ENCODE peak calls at places on chromosomes 3 and 15, in seven cellular contexts. One of them, this sample, is unnamed.

GRCh38 chr3:194195611-194196010 is 59.7 kb downstream of the HES1 start:
- DNase-seq in cardiac fibroblast: no peak
- DNase-seq in upper lobe of right lung: no peak
- DNase-seq in esophagus squamous epithelium: no peak
- DNase-seq in AG04449: no peak
- DNase-seq in A549: no peak
- DNase-seq in right atrium auricular region: no peak
- DNase-seq in this sample: no peak

GRCh38 chr15:68821190-68821897 is 649 bp upstream of the ANP32A start:
- DNase-seq in esophagus squamous epithelium: no peak
- DNase-seq in right atrium auricular region: no peak
- DNase-seq in A549: peak
- DNase-seq in AG04449: no peak
- DNase-seq in upper lobe of right lung: no peak
- DNase-seq in cardiac fibroblast: no peak
- DNase-seq in this sample: no peak

GRCh38 chr15:79394231-79394630 is 37.9 kb upstream of the MINAR1 start:
- DNase-seq in A549: no peak
- DNase-seq in cardiac fibroblast: peak
- DNase-seq in right atrium auricular region: no peak
- DNase-seq in esophagus squamous epithelium: no peak
- DNase-seq in upper lobe of right lung: no peak
- DNase-seq in AG04449: no peak
- DNase-seq in this sample: peak

GRCh38 chr3:18225709-18226108 is 199.4 kb downstream of the SATB1 start:
- DNase-seq in esophagus squamous epithelium: no peak
- DNase-seq in A549: no peak
- DNase-seq in cardiac fibroblast: no peak
- DNase-seq in right atrium auricular region: no peak
- DNase-seq in upper lobe of right lung: no peak
- DNase-seq in AG04449: no peak
- DNase-seq in this sample: no peak

GRCh38 chr3:28228623-28229022 is 12.8 kb upstream of the CMC1 start:
- DNase-seq in right atrium auricular region: no peak
- DNase-seq in AG04449: no peak
- DNase-seq in A549: no peak
- DNase-seq in cardiac fibroblast: no peak
- DNase-seq in upper lobe of right lung: no peak
- DNase-seq in esophagus squamous epithelium: no peak
- DNase-seq in this sample: no peak

GRCh38 chr3:185363662-185364203 is 797 bp downstream of the MAP3K13 start:
- DNase-seq in esophagus squamous epithelium: no peak
- DNase-seq in A549: no peak
- DNase-seq in right atrium auricular region: no peak
- DNase-seq in cardiac fibroblast: no peak
- DNase-seq in AG04449: no peak
- DNase-seq in upper lobe of right lung: no peak
- DNase-seq in this sample: no peak

GRCh38 chr15:90774731-90775521 is 57.8 kb downstream of the BLM start:
- DNase-seq in A549: peak
- DNase-seq in right atrium auricular region: no peak
- DNase-seq in cardiac fibroblast: peak
- DNase-seq in AG04449: peak
- DNase-seq in upper lobe of right lung: no peak
- DNase-seq in esophagus squamous epithelium: no peak
- DNase-seq in this sample: peak

GRCh38 chr15:32851619-32852416 is 134.0 kb downstream of the GREM1 start:
- DNase-seq in AG04449: peak
- DNase-seq in cardiac fibroblast: peak
- DNase-seq in A549: no peak
- DNase-seq in upper lobe of right lung: no peak
- DNase-seq in right atrium auricular region: no peak
- DNase-seq in esophagus squamous epithelium: no peak
- DNase-seq in this sample: peak

GRCh38 chr3:176855213-176855612 is 342.1 kb downstream of the TBL1XR1 start:
- DNase-seq in cardiac fibroblast: no peak
- DNase-seq in A549: no peak
- DNase-seq in right atrium auricular region: no peak
- DNase-seq in upper lobe of right lung: no peak
- DNase-seq in AG04449: no peak
- DNase-seq in esophagus squamous epithelium: no peak
- DNase-seq in this sample: no peak

GRCh38 chr3:195195321-195196209 is 75.4 kb downstream of the XXYLT1 start:
- DNase-seq in esophagus squamous epithelium: no peak
- DNase-seq in cardiac fibroblast: no peak
- DNase-seq in A549: no peak
- DNase-seq in upper lobe of right lung: no peak
- DNase-seq in right atrium auricular region: peak
- DNase-seq in AG04449: no peak
- DNase-seq in this sample: peak

GRCh38 chr15:35142578-35142977 is 57.5 kb upstream of the NANOGP8 start:
- DNase-seq in upper lobe of right lung: no peak
- DNase-seq in AG04449: no peak
- DNase-seq in cardiac fibroblast: peak
- DNase-seq in A549: no peak
- DNase-seq in esophagus squamous epithelium: no peak
- DNase-seq in right atrium auricular region: no peak
- DNase-seq in this sample: peak

GRCh38 chr3:78101363-78101762 is 1061.5 kb downstream of the ROBO2 start:
- DNase-seq in esophagus squamous epithelium: no peak
- DNase-seq in right atrium auricular region: no peak
- DNase-seq in AG04449: peak
- DNase-seq in cardiac fibroblast: peak
- DNase-seq in upper lobe of right lung: no peak
- DNase-seq in A549: no peak
- DNase-seq in this sample: peak

GRCh38 chr3:117547956-117548550 is 838.5 kb downstream of the TUSC7 start:
- DNase-seq in upper lobe of right lung: no peak
- DNase-seq in AG04449: peak
- DNase-seq in right atrium auricular region: no peak
- DNase-seq in cardiac fibroblast: peak
- DNase-seq in esophagus squamous epithelium: no peak
- DNase-seq in A549: peak
- DNase-seq in this sample: peak

GRCh38 chr3:194285024-194285858 is 65.9 kb downstream of the CPN2 start:
- DNase-seq in cardiac fibroblast: peak
- DNase-seq in A549: no peak
- DNase-seq in upper lobe of right lung: peak
- DNase-seq in esophagus squamous epithelium: no peak
- DNase-seq in AG04449: no peak
- DNase-seq in right atrium auricular region: no peak
- DNase-seq in this sample: peak

GRCh38 chr3:129195731-129196256 is 12.1 kb upstream of the CNBP start:
- DNase-seq in upper lobe of right lung: no peak
- DNase-seq in AG04449: peak
- DNase-seq in esophagus squamous epithelium: no peak
- DNase-seq in A549: no peak
- DNase-seq in right atrium auricular region: peak
- DNase-seq in cardiac fibroblast: peak
- DNase-seq in this sample: peak

GRCh38 chr3:64000446-64001055 is 22.7 kb downstream of the PSMD6 start:
- DNase-seq in esophagus squamous epithelium: no peak
- DNase-seq in cardiac fibroblast: no peak
- DNase-seq in A549: no peak
- DNase-seq in right atrium auricular region: no peak
- DNase-seq in upper lobe of right lung: no peak
- DNase-seq in AG04449: no peak
- DNase-seq in this sample: no peak

GRCh38 chr3:101574388-101575156 is 592 bp downstream of the PCNP start:
- DNase-seq in A549: peak
- DNase-seq in upper lobe of right lung: peak
- DNase-seq in AG04449: no peak
- DNase-seq in right atrium auricular region: peak
- DNase-seq in esophagus squamous epithelium: no peak
- DNase-seq in cardiac fibroblast: peak
- DNase-seq in this sample: peak

GRCh38 chr15:40098489-40099261 is 10.0 kb downstream of the BMF start:
- DNase-seq in A549: peak
- DNase-seq in AG04449: peak
- DNase-seq in right atrium auricular region: peak
- DNase-seq in cardiac fibroblast: peak
- DNase-seq in upper lobe of right lung: peak
- DNase-seq in esophagus squamous epithelium: no peak
- DNase-seq in this sample: peak

GRCh38 chr3:102006812-102007485 is 157.6 kb downstream of the NFKBIZ start:
- DNase-seq in right atrium auricular region: peak
- DNase-seq in AG04449: peak
- DNase-seq in upper lobe of right lung: no peak
- DNase-seq in A549: peak
- DNase-seq in cardiac fibroblast: peak
- DNase-seq in esophagus squamous epithelium: no peak
- DNase-seq in this sample: peak

GRCh38 chr3:156217674-156218352 is 97.4 kb downstream of the KCNAB1 start:
- DNase-seq in AG04449: peak
- DNase-seq in right atrium auricular region: no peak
- DNase-seq in esophagus squamous epithelium: no peak
- DNase-seq in upper lobe of right lung: no peak
- DNase-seq in A549: no peak
- DNase-seq in cardiac fibroblast: peak
- DNase-seq in this sample: peak

GRCh38 chr15:41950505-41950904 is 21.9 kb downstream of the EHD4 start:
- DNase-seq in AG04449: no peak
- DNase-seq in right atrium auricular region: peak
- DNase-seq in esophagus squamous epithelium: no peak
- DNase-seq in cardiac fibroblast: no peak
- DNase-seq in A549: no peak
- DNase-seq in upper lobe of right lung: no peak
- DNase-seq in this sample: no peak

GRCh38 chr3:111872948-111873347 is 13.9 kb downstream of the PHLDB2 start:
- DNase-seq in AG04449: no peak
- DNase-seq in cardiac fibroblast: no peak
- DNase-seq in upper lobe of right lung: no peak
- DNase-seq in right atrium auricular region: no peak
- DNase-seq in A549: no peak
- DNase-seq in esophagus squamous epithelium: no peak
- DNase-seq in this sample: no peak

GRCh38 chr15:63030101-63030528 is 12.4 kb upstream of the TPM1 start:
- DNase-seq in cardiac fibroblast: peak
- DNase-seq in upper lobe of right lung: no peak
- DNase-seq in AG04449: no peak
- DNase-seq in right atrium auricular region: no peak
- DNase-seq in A549: no peak
- DNase-seq in esophagus squamous epithelium: no peak
- DNase-seq in this sample: peak

GRCh38 chr15:66714543-66714981 is 12.5 kb downstream of the SMAD6 start:
- DNase-seq in cardiac fibroblast: peak
- DNase-seq in right atrium auricular region: no peak
- DNase-seq in esophagus squamous epithelium: no peak
- DNase-seq in AG04449: no peak
- DNase-seq in A549: no peak
- DNase-seq in upper lobe of right lung: no peak
- DNase-seq in this sample: peak
- H3K4me3 ChIP-seq in cardiac fibroblast: no peak
- H3K4me3 ChIP-seq in right atrium auricular region: no peak
- H3K4me3 ChIP-seq in esophagus squamous epithelium: no peak
- H3K4me3 ChIP-seq in AG04449: no peak
- H3K4me3 ChIP-seq in A549: no peak
- H3K4me3 ChIP-seq in upper lobe of right lung: no peak
- H3K4me3 ChIP-seq in this sample: no peak

DNA sequence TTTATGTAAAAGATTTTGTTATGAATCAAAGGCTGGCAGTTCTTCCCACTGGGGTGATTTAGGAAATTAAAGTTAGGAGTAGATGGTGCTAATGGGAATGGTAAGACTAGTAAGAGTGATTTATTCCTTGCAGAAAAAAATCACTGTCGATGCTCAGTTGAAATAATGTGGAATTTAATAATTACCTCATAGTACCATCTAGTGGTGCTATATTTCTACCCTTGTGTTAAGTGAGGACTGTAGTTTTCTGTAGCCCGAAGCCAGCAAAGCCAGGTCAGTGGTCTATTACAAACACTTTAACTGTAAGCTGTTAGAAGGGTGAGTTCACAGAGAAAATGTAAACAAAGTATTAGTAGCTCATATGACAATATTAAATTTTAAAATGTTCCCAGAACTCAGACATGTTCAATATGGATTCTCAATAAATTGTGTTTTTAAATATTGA is 39.5 kb upstream of the GOLGA8J start:
- DNase-seq in A549: peak
- DNase-seq in cardiac fibroblast: peak
- DNase-seq in right atrium auricular region: no peak
- DNase-seq in esophagus squamous epithelium: no peak
- DNase-seq in upper lobe of right lung: no peak
- DNase-seq in AG04449: no peak
- DNase-seq in this sample: peak
- TF ChIP-seq CTCF in A549: peak
- TF ChIP-seq CTCF in cardiac fibroblast: peak
- TF ChIP-seq CTCF in right atrium auricular region: peak
- TF ChIP-seq CTCF in esophagus squamous epithelium: peak
- TF ChIP-seq CTCF in upper lobe of right lung: peak
- TF ChIP-seq CTCF in AG04449: peak
- TF ChIP-seq CTCF in this sample: peak

DNA sequence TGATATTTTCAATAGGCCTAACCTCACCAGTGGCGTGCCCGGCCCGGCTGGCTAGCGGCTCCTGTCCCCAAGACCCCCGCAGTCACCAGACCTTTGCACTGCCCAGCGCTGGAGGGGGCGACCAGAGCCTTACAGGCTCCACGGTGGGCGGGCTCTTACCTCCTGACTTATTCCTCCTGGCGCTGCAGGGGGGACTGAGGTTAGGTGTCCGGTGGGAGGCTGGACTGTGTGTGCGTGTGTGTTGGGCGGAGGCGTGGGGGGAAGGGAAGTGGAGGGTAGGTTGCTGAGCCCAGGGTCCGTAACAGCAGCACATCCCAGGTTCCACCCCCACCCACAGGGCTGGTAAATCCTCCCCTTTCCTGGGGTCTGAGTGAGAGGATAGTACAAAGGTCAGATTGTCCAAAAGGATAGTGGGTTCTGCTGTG is 27.5 kb upstream of the THRB start:
- DNase-seq in cardiac fibroblast: no peak
- DNase-seq in esophagus squamous epithelium: no peak
- DNase-seq in A549: no peak
- DNase-seq in right atrium auricular region: no peak
- DNase-seq in AG04449: no peak
- DNase-seq in upper lobe of right lung: no peak
- DNase-seq in this sample: no peak
- H3K4me3 ChIP-seq in cardiac fibroblast: peak
- H3K4me3 ChIP-seq in esophagus squamous epithelium: peak
- H3K4me3 ChIP-seq in A549: peak
- H3K4me3 ChIP-seq in right atrium auricular region: peak
- H3K4me3 ChIP-seq in AG04449: peak
- H3K4me3 ChIP-seq in upper lobe of right lung: peak
- H3K4me3 ChIP-seq in this sample: peak

DNA sequence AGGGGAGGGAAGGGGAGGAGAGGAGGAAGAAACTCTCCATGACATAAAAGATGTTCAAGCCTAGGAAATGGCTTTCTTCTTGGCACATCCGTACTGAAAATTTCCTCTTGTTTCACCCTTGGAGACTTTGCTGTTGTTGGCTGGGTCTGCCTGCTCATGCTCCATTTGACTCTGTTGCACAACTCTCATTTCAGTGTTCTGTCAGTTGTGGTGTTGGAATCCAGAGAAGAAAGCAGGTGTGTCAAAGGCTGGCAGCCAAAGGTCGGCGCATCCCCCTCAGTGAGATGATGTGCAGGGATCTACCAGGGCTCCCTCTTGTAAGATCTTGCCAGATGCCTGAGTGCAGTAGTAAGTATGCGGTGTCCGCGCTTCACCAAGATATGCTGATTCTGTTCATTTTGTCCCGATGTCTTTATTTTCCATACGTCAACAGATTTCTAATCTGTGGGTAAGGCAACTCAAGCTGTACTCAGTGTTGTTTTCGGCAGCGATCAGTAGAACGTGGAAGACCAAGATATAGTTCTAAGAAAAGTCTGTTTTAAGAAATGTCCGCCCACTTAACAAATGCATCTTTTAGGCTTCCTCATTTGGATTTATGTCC is 265.2 kb upstream of the GOLGA6L4 start:
- DNase-seq in A549: no peak
- DNase-seq in cardiac fibroblast: peak
- DNase-seq in right atrium auricular region: no peak
- DNase-seq in upper lobe of right lung: no peak
- DNase-seq in esophagus squamous epithelium: no peak
- DNase-seq in AG04449: no peak
- DNase-seq in this sample: peak
- TF ChIP-seq CTCF in A549: no peak
- TF ChIP-seq CTCF in cardiac fibroblast: no peak
- TF ChIP-seq CTCF in right atrium auricular region: no peak
- TF ChIP-seq CTCF in upper lobe of right lung: no peak
- TF ChIP-seq CTCF in esophagus squamous epithelium: no peak
- TF ChIP-seq CTCF in AG04449: no peak
- TF ChIP-seq CTCF in this sample: no peak

This sample was measured in choroid plexus epithelial cell.